ENCODE peak calls at places on chromosomes 12 and 14, in seven cellular contexts. One of them, this sample, is unnamed.

GRCh38 chr12:105036937-105037649 is 47.2 kb downstream of the ALDH1L2 start:
- DNase-seq in NCI-H1930: no peak
- DNase-seq in HFF-Myc: no peak
- DNase-seq in neural crest cell: no peak
- DNase-seq in CD8-positive, alpha-beta memory T cell: no peak
- DNase-seq in AG09319: no peak
- DNase-seq in NCI-H1105 treated with DMSO at 0.1 percent for 48 hours: no peak
- DNase-seq in this sample: no peak

GRCh38 chr12:22856120-22856699 is 231.2 kb downstream of the ETNK1 start:
- DNase-seq in NCI-H1105 treated with DMSO at 0.1 percent for 48 hours: peak
- DNase-seq in HFF-Myc: no peak
- DNase-seq in CD8-positive, alpha-beta memory T cell: no peak
- DNase-seq in AG09319: no peak
- DNase-seq in neural crest cell: no peak
- DNase-seq in NCI-H1930: no peak
- DNase-seq in this sample: no peak

GRCh38 chr12:31647106-31647505 is 12.4 kb upstream of the ETFBKMT start:
- DNase-seq in NCI-H1930: no peak
- DNase-seq in HFF-Myc: no peak
- DNase-seq in neural crest cell: no peak
- DNase-seq in CD8-positive, alpha-beta memory T cell: no peak
- DNase-seq in NCI-H1105 treated with DMSO at 0.1 percent for 48 hours: no peak
- DNase-seq in AG09319: no peak
- DNase-seq in this sample: no peak

GRCh38 chr14:99768381-99768780 is 24.8 kb upstream of the EML1 start:
- DNase-seq in AG09319: no peak
- DNase-seq in neural crest cell: no peak
- DNase-seq in CD8-positive, alpha-beta memory T cell: no peak
- DNase-seq in HFF-Myc: no peak
- DNase-seq in NCI-H1930: no peak
- DNase-seq in NCI-H1105 treated with DMSO at 0.1 percent for 48 hours: no peak
- DNase-seq in this sample: no peak

GRCh38 chr12:69886715-69887114 is 61.7 kb downstream of the MYRFL start:
- DNase-seq in AG09319: no peak
- DNase-seq in neural crest cell: no peak
- DNase-seq in HFF-Myc: no peak
- DNase-seq in NCI-H1930: no peak
- DNase-seq in NCI-H1105 treated with DMSO at 0.1 percent for 48 hours: no peak
- DNase-seq in CD8-positive, alpha-beta memory T cell: no peak
- DNase-seq in this sample: no peak

GRCh38 chr12:132596016-132596415 is 14.4 kb downstream of the LRCOL1 start:
- DNase-seq in CD8-positive, alpha-beta memory T cell: peak
- DNase-seq in NCI-H1930: no peak
- DNase-seq in NCI-H1105 treated with DMSO at 0.1 percent for 48 hours: no peak
- DNase-seq in AG09319: no peak
- DNase-seq in neural crest cell: no peak
- DNase-seq in HFF-Myc: no peak
- DNase-seq in this sample: no peak

GRCh38 chr12:46874642-46875041 is 48.8 kb upstream of the SLC38A4 start:
- DNase-seq in NCI-H1105 treated with DMSO at 0.1 percent for 48 hours: no peak
- DNase-seq in HFF-Myc: peak
- DNase-seq in AG09319: no peak
- DNase-seq in CD8-positive, alpha-beta memory T cell: no peak
- DNase-seq in neural crest cell: no peak
- DNase-seq in NCI-H1930: no peak
- DNase-seq in this sample: no peak

GRCh38 chr12:27787559-27787958 is 7.5 kb upstream of the MANSC4 start:
- DNase-seq in CD8-positive, alpha-beta memory T cell: no peak
- DNase-seq in neural crest cell: no peak
- DNase-seq in NCI-H1930: no peak
- DNase-seq in HFF-Myc: no peak
- DNase-seq in AG09319: no peak
- DNase-seq in NCI-H1105 treated with DMSO at 0.1 percent for 48 hours: no peak
- DNase-seq in this sample: no peak

GRCh38 chr14:47674148-47674545 is 1.3 kb downstream of the MDGA2 start:
- DNase-seq in CD8-positive, alpha-beta memory T cell: no peak
- DNase-seq in neural crest cell: peak
- DNase-seq in NCI-H1105 treated with DMSO at 0.1 percent for 48 hours: peak
- DNase-seq in AG09319: no peak
- DNase-seq in HFF-Myc: no peak
- DNase-seq in NCI-H1930: no peak
- DNase-seq in this sample: no peak

GRCh38 chr12:85457026-85457425 is 177.0 kb downstream of the ALX1 start:
- DNase-seq in AG09319: no peak
- DNase-seq in neural crest cell: no peak
- DNase-seq in NCI-H1930: no peak
- DNase-seq in CD8-positive, alpha-beta memory T cell: no peak
- DNase-seq in HFF-Myc: no peak
- DNase-seq in NCI-H1105 treated with DMSO at 0.1 percent for 48 hours: no peak
- DNase-seq in this sample: no peak

GRCh38 chr12:63298386-63298930 is 147.5 kb upstream of the AVPR1A start:
- DNase-seq in NCI-H1105 treated with DMSO at 0.1 percent for 48 hours: no peak
- DNase-seq in HFF-Myc: no peak
- DNase-seq in CD8-positive, alpha-beta memory T cell: no peak
- DNase-seq in NCI-H1930: no peak
- DNase-seq in AG09319: no peak
- DNase-seq in neural crest cell: no peak
- DNase-seq in this sample: no peak

GRCh38 chr12:64672925-64673409 is 62.7 kb downstream of the RASSF3 start:
- DNase-seq in AG09319: no peak
- DNase-seq in NCI-H1105 treated with DMSO at 0.1 percent for 48 hours: peak
- DNase-seq in CD8-positive, alpha-beta memory T cell: peak
- DNase-seq in neural crest cell: no peak
- DNase-seq in HFF-Myc: peak
- DNase-seq in NCI-H1930: no peak
- DNase-seq in this sample: no peak

GRCh38 chr14:102074415-102074964 is 12.4 kb downstream of the HSP90AA1 start:
- DNase-seq in NCI-H1105 treated with DMSO at 0.1 percent for 48 hours: no peak
- DNase-seq in CD8-positive, alpha-beta memory T cell: no peak
- DNase-seq in AG09319: no peak
- DNase-seq in HFF-Myc: no peak
- DNase-seq in NCI-H1930: no peak
- DNase-seq in neural crest cell: no peak
- DNase-seq in this sample: no peak

GRCh38 chr12:27504506-27504905 is 19.5 kb upstream of the PPFIBP1 start:
- DNase-seq in NCI-H1930: no peak
- DNase-seq in neural crest cell: no peak
- DNase-seq in HFF-Myc: no peak
- DNase-seq in AG09319: no peak
- DNase-seq in NCI-H1105 treated with DMSO at 0.1 percent for 48 hours: no peak
- DNase-seq in CD8-positive, alpha-beta memory T cell: no peak
- DNase-seq in this sample: no peak

GRCh38 chr14:90569606-90570462 is 173.0 kb downstream of the CALM1 start:
- DNase-seq in neural crest cell: no peak
- DNase-seq in CD8-positive, alpha-beta memory T cell: peak
- DNase-seq in HFF-Myc: no peak
- DNase-seq in NCI-H1105 treated with DMSO at 0.1 percent for 48 hours: no peak
- DNase-seq in NCI-H1930: no peak
- DNase-seq in AG09319: no peak
- DNase-seq in this sample: no peak

GRCh38 chr12:110256780-110257431 is 24.1 kb upstream of the ATP2A2 start:
- DNase-seq in NCI-H1930: no peak
- DNase-seq in neural crest cell: no peak
- DNase-seq in NCI-H1105 treated with DMSO at 0.1 percent for 48 hours: no peak
- DNase-seq in AG09319: no peak
- DNase-seq in HFF-Myc: no peak
- DNase-seq in CD8-positive, alpha-beta memory T cell: no peak
- DNase-seq in this sample: no peak

GRCh38 chr12:53067074-53067992 is 11.9 kb downstream of the SPRYD3 start:
- DNase-seq in HFF-Myc: no peak
- DNase-seq in NCI-H1930: no peak
- DNase-seq in NCI-H1105 treated with DMSO at 0.1 percent for 48 hours: no peak
- DNase-seq in CD8-positive, alpha-beta memory T cell: peak
- DNase-seq in AG09319: no peak
- DNase-seq in neural crest cell: no peak
- DNase-seq in this sample: no peak

GRCh38 chr14:68458840-68459469 is 333.9 kb downstream of the ZFP36L1 start:
- DNase-seq in NCI-H1930: no peak
- DNase-seq in NCI-H1105 treated with DMSO at 0.1 percent for 48 hours: peak
- DNase-seq in AG09319: peak
- DNase-seq in HFF-Myc: no peak
- DNase-seq in CD8-positive, alpha-beta memory T cell: no peak
- DNase-seq in neural crest cell: no peak
- DNase-seq in this sample: no peak

GRCh38 chr14:50773632-50774541 is 57.1 kb downstream of the NIN start:
- DNase-seq in CD8-positive, alpha-beta memory T cell: no peak
- DNase-seq in HFF-Myc: peak
- DNase-seq in NCI-H1930: no peak
- DNase-seq in NCI-H1105 treated with DMSO at 0.1 percent for 48 hours: peak
- DNase-seq in neural crest cell: peak
- DNase-seq in AG09319: no peak
- DNase-seq in this sample: peak

GRCh38 chr14:53354331-53354730 is 201.2 kb upstream of the DDHD1 start:
- DNase-seq in neural crest cell: no peak
- DNase-seq in AG09319: no peak
- DNase-seq in HFF-Myc: no peak
- DNase-seq in NCI-H1930: no peak
- DNase-seq in CD8-positive, alpha-beta memory T cell: no peak
- DNase-seq in NCI-H1105 treated with DMSO at 0.1 percent for 48 hours: no peak
- DNase-seq in this sample: no peak

GRCh38 chr12:131260251-131260905 is 306.7 kb downstream of the ADGRD1 start:
- DNase-seq in NCI-H1105 treated with DMSO at 0.1 percent for 48 hours: no peak
- DNase-seq in AG09319: no peak
- DNase-seq in NCI-H1930: no peak
- DNase-seq in HFF-Myc: no peak
- DNase-seq in neural crest cell: no peak
- DNase-seq in CD8-positive, alpha-beta memory T cell: peak
- DNase-seq in this sample: no peak

GRCh38 chr12:84508943-84509342 is 403.7 kb downstream of the SLC6A15 start:
- DNase-seq in NCI-H1105 treated with DMSO at 0.1 percent for 48 hours: no peak
- DNase-seq in neural crest cell: no peak
- DNase-seq in NCI-H1930: no peak
- DNase-seq in AG09319: no peak
- DNase-seq in HFF-Myc: no peak
- DNase-seq in CD8-positive, alpha-beta memory T cell: no peak
- DNase-seq in this sample: no peak

GRCh38 chr12:90280564-90281058 is 572.0 kb upstream of the ATP2B1 start:
- DNase-seq in HFF-Myc: no peak
- DNase-seq in NCI-H1105 treated with DMSO at 0.1 percent for 48 hours: no peak
- DNase-seq in CD8-positive, alpha-beta memory T cell: no peak
- DNase-seq in AG09319: no peak
- DNase-seq in neural crest cell: no peak
- DNase-seq in NCI-H1930: no peak
- DNase-seq in this sample: no peak

GRCh38 chr12:29317556-29318363 is 63.2 kb downstream of the ERGIC2 start:
- DNase-seq in NCI-H1930: peak
- DNase-seq in AG09319: no peak
- DNase-seq in CD8-positive, alpha-beta memory T cell: peak
- DNase-seq in HFF-Myc: peak
- DNase-seq in neural crest cell: peak
- DNase-seq in NCI-H1105 treated with DMSO at 0.1 percent for 48 hours: peak
- DNase-seq in this sample: no peak

This sample was measured in H1.